ENCODE peak calls at places on chromosomes 1 and 21, in eight cellular contexts. X is caudate nucleus; H is GM23338; E is heart left ventricle; F is T-cell; W is activated naive CD8-positive, alpha-beta T cell treated with anti-CD3 and anti-CD28 coated beads, Interleukin-2, amount 50 U/mL, for 24 hours; D is NCI-H774; R is kidney glomerular epithelial cell. C is an unnamed sample.
A peak's percentile ranks its signal among the peaks of the same experiment; 100 is the strongest.

GRCh38 chr21:41425954-41426655 is at the start of gene MX1:
- DNase-seq in X (no peak), H (peak; percentile 75), E (peak; percentile 87), F (peak; percentile 85), W (peak; percentile 82), D (peak; percentile 22), R (peak; percentile 5), C (peak; percentile 97)

GRCh38 chr1:171457412-171457811 is 27.9 kb upstream of the PRRC2C start:
- DNase-seq in X (no peak), H (no peak), E (no peak), F (no peak), W (no peak), D (no peak), R (no peak), C (no peak)

GRCh38 chr1:159177273-159177907 is 6.0 kb downstream of the CADM3 start:
- DNase-seq in X (no peak), H (peak; percentile 94), E (peak; percentile 44), F (no peak), W (peak; percentile 27), D (no peak), R (peak; percentile 87), C (peak; percentile 51)

GRCh38 chr1:24554714-24555113 is 1.2 kb upstream of the NCMAP start:
- DNase-seq in X (no peak), H (no peak), E (no peak), F (no peak), W (no peak), D (no peak), R (no peak), C (no peak)

GRCh38 chr1:11719313-11720032 is 16.5 kb upstream of the AGTRAP start:
- DNase-seq in X (peak; percentile 65), H (peak; percentile 81), E (peak; percentile 82), F (peak; percentile 80), W (peak; percentile 88), D (peak; percentile 7), R (peak; percentile 49), C (peak; percentile 87)

GRCh38 chr1:225318706-225319575 is 108.9 kb downstream of the LBR start:
- DNase-seq in X (no peak), H (peak; percentile 83), E (no peak), F (no peak), W (peak; percentile 14), D (peak; percentile 44), R (peak; percentile 46), C (peak; percentile 18)

GRCh38 chr1:86774305-86775304 is 70.2 kb downstream of the SH3GLB1 start:
- DNase-seq in X (peak; percentile 44), H (peak; percentile 54), E (peak; percentile 71), F (peak; percentile 1), W (peak; percentile 63), D (peak; percentile 62), R (peak; percentile 97), C (peak; percentile 27)

GRCh38 chr1:188652678-188653077 is 1823.9 kb downstream of the PLA2G4A start:
- DNase-seq in X (no peak), H (no peak), E (no peak), F (no peak), W (no peak), D (no peak), R (no peak), C (no peak)

C was measured in activated CD4-positive, alpha-beta memory T cell treated with anti-CD3 and anti-CD28 coated beads, Interleukin-2, amount 10 ng/mL, durations not matched to agents 7 days and 5 days.